ENCODE peak calls at places on chromosomes 16 and 17, in four cellular contexts. I is GM12878, H is H1, L is K562. E is an unnamed sample.

GRCh38 chr16:1102921-1103648 is 7.0 kb upstream of the C1QTNF8 start:
- DNase-seq in I (no peak), H (no peak), L (peak), E (no peak)

GRCh38 chr17:13600475-13601316 is 1.0 kb downstream of the HS3ST3A1 start:
- DNase-seq in I (no peak), L (peak), H (no peak), E (no peak)

GRCh38 chr16:10906914-10907756 is 30.1 kb downstream of the CIITA start:
- DNase-seq in I (no peak), H (no peak), L (no peak), E (no peak)

GRCh38 chr17:2892305-2892971 is 96.2 kb downstream of the RAP1GAP2 start:
- DNase-seq in I (no peak), H (no peak), L (no peak), E (peak)

GRCh38 chr16:29896841-29897240 is 2.5 kb downstream of the SEZ6L2 start:
- DNase-seq in L (peak), I (no peak), H (no peak), E (no peak)

GRCh38 chr17:17236295-17237025 is 508 bp downstream of the FLCN start:
- DNase-seq in H (no peak), I (no peak), L (peak), E (peak)

GRCh38 chr16:85448557-85449194 is 164.4 kb upstream of the GSE1 start:
- DNase-seq in L (no peak), I (no peak), H (no peak), E (peak)

GRCh38 chr17:70040336-70040735 is 34.7 kb upstream of the KCNJ16 start:
- DNase-seq in H (no peak), I (no peak), L (no peak), E (no peak)

GRCh38 chr16:14475370-14476139 is 154.5 kb downstream of the PARN start:
- DNase-seq in L (no peak), I (no peak), H (no peak), E (peak)

GRCh38 chr16:8928467-8928957 is 35.2 kb downstream of the USP7 start:
- DNase-seq in L (no peak), I (peak), H (no peak), E (no peak)

GRCh38 chr16:85634747-85635544 is 21.8 kb downstream of the GSE1 start:
- DNase-seq in L (no peak), I (no peak), H (no peak), E (no peak)

GRCh38 chr17:8392274-8392673 is 5.4 kb downstream of the RNF222 start:
- DNase-seq in I (no peak), L (no peak), H (no peak), E (no peak)

GRCh38 chr17:8391711-8392110 is 5.9 kb downstream of the RNF222 start:
- DNase-seq in L (no peak), H (no peak), I (no peak), E (no peak)

GRCh38 chr17:8397636-8398035 is at the start of gene RNF222:
- DNase-seq in I (no peak), L (no peak), H (no peak), E (no peak)

GRCh38 chr17:8393470-8394231 is 4.0 kb downstream of the RNF222 start:
- DNase-seq in H (no peak), L (no peak), I (no peak), E (no peak)

GRCh38 chr17:8392674-8393469 is 4.8 kb downstream of the RNF222 start:
- DNase-seq in I (no peak), L (no peak), H (no peak), E (no peak)
- TF ChIP-seq BRCA1 in I (no peak), L (no peak), H (no peak), E (no peak)

DNA sequence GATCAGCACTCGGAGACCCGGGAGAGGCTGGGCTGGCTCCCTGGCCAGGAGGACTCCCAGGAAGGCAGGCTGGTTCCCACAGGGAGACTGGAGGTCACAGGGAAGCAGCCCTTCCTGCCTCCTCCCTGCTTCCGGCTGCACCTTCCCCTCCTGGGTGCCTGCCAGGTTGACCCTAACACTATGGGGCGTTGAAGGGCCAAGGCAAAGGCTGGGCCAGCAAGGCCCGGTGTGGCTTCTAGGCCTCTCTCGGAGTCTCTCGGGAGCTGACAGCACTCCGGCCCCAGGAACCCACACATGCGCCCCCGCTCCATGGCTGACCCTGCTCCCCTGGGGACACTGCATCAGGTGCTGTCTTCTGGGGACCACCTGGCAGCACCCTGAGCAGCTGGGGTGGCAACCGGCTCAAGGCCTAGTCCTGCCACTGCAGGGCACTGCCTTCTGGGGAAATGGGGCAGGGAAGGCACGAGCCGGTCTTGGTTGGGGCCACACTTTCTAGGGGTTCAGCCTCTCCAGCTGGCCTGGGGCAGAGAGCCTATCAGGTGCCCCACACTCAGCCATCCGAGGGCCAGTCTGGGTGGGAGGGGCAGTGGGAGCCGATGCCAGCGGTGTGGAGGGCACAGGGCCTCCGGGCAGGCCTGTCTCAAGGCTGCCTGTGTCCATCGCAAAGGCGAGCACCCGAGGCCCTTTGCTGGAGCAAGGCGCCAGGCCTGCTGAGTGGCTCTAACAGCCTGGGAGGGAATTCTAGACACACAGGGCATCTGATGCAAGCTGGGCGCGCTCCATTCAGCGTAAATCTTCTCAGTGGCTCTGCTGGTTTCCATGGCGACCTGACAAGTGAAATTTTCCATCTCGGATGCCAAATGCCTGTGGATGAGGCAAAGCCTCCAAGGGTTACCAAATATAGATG is 5.6 kb upstream of the MTSS2 start:
- DNase-seq in L (no peak), I (no peak), H (no peak), E (peak)
- TF ChIP-seq BRCA1 in L (no peak), I (no peak), H (no peak), E (no peak)

GRCh38 chr17:50354776-50355175 is 8.8 kb downstream of the XYLT2 start:
- DNase-seq in I (no peak), H (no peak), L (no peak), E (no peak)

GRCh38 chr17:50356892-50357510 is 11.1 kb downstream of the XYLT2 start:
- DNase-seq in H (no peak), L (no peak), I (no peak), E (no peak)

GRCh38 chr17:50355701-50356341 is 9.9 kb downstream of the XYLT2 start:
- DNase-seq in I (no peak), L (no peak), H (no peak), E (no peak)

GRCh38 chr17:50355336-50355700 is 9.4 kb downstream of the XYLT2 start:
- DNase-seq in I (no peak), L (no peak), H (no peak), E (no peak)

GRCh38 chr17:50356418-50356817 is 10.5 kb downstream of the XYLT2 start:
- DNase-seq in H (no peak), L (no peak), I (no peak), E (no peak)
- TF ChIP-seq BRCA1 in H (no peak), L (no peak), I (no peak), E (no peak)

DNA sequence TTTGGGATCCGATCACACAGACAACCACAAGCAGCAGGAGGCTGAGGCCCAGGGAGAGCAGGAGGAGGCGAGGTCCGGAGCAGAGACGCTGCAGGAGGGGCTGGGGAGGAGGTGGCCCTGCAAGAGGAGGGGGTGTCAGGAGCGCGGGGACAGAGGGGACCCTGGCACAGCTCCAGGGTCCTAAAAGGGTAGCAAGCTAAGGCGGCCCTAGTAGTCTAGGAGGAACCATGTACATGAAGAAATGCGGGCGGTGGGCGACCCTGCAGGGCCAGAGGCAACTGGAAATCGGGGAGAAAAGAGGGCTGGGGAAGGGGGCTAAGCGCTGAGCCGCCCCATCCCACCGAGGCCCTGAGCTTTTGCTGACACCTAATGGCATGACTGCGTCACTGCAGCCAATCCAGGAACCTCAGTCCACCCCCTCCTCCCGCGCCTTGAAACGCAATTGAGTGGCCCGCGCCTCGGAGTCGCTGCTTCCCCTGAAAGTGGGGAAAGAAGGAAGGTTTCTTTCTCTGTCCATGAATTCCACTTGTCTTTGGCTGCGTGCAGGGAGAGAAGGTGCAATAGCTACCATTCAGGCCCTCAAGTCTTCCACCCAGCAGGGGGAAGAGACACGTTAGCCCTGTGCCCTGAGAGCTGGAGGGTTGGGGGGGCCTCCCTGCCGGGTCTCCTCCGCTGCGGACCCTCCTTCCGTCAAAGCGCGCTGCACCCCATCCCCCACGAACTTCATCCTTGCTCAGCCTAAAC is 1.8 kb downstream of the ASGR1 start:
- DNase-seq in I (no peak), L (peak), H (no peak), E (peak)
- TF ChIP-seq BRCA1 in I (no peak), L (no peak), H (no peak), E (no peak)

DNA sequence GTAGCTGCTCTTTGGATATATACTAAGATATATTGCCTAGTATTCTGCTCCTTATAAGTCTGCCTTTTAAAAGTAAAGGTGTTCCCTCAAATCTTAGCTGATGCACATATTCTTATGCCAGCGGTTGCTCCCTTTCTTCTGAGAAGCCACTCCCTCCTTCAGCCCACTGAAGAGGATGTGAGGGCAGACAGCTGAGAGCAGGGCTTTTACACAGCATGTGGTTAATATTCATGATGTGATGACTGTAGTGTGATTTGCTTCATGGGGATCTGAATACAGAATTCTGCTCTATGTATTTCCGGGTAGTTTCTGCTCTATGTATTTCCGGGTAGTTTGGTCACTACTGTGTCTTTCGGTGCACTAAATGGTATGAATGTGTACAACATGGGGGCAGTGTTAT is 182.5 kb downstream of the PHKB start:
- DNase-seq in L (no peak), I (no peak), H (no peak), E (no peak)
- TF ChIP-seq BRCA1 in L (no peak), I (no peak), H (no peak), E (no peak)

DNA sequence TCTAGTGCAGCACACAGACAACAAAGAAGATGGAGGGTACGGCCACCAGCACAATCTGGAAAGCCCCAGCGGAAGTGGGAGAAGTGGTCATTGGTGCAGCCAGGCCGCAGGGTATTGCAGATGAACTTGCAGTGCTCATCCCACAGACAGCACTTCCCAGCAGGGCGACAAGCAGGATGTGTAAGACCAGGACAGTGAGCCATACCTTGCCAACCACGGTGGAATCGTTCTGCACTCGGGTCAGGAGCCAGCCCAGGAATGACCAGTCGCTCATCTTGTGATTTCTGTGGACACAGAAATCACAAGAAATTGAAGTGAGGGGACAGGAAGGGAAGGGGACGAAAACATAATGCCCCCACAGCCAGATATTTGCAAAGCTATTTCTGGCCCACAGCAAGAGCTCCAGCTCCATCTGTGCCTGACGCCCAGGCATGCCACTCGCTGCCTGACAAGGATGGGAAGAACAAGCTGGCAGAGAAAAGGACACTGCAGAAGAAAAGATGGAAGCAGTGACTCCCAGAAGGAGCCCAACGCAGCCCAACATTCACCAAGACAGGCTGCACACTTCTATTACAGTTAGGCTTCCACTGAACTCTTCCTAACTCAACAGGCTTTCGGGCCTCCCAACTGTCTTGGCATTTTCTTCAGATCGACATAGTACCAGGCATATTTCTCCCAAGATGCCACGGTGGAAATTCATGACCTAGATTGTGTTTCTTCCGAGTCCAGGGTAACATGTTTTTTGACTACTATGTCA is 17.5 kb upstream of the MYO18A start:
- DNase-seq in I (no peak), H (no peak), L (no peak), E (no peak)
- TF ChIP-seq BRCA1 in I (no peak), H (no peak), L (no peak), E (no peak)

GRCh38 chr17:8872036-8872704 is 4.7 kb upstream of the PIK3R6 start:
- DNase-seq in I (no peak), H (no peak), L (no peak), E (peak)
- TF ChIP-seq BRCA1 in I (no peak), H (no peak), L (no peak), E (no peak)

GRCh38 chr16:48024042-48024441 is 131.8 kb downstream of the ABCC12 start:
- DNase-seq in H (no peak), L (no peak), I (no peak), E (no peak)
- TF ChIP-seq BRCA1 in H (no peak), L (no peak), I (no peak), E (no peak)

GRCh38 chr16:50371936-50372595 is 3.3 kb upstream of the BRD7 start:
- DNase-seq in L (no peak), H (no peak), I (no peak), E (peak)
- TF ChIP-seq BRCA1 in L (no peak), H (no peak), I (no peak), E (no peak)

E was measured in HepG2.